ENCODE peak calls at places on chromosomes 6 and 20, in five cellular contexts. X, P, Y, Q and O are unnamed samples.

GRCh38 chr6:54204921-54205511 is 93.8 kb downstream of the MLIP start:
- DNase-seq in X (no peak), P (no peak), Y (no peak), Q (no peak), O (no peak)

GRCh38 chr20:63005240-63005861 is 1.4 kb downstream of the BHLHE23 start:
- DNase-seq in X (no peak), P (no peak), Y (no peak), Q (no peak), O (no peak)

GRCh38 chr20:62977613-62978558 is 25.4 kb downstream of the SLC17A9 start:
- DNase-seq in X (no peak), P (no peak), Y (peak; percentile 87), Q (no peak), O (no peak)

GRCh38 chr6:43076928-43077809 is 1.1 kb downstream of the PTK7 start:
- DNase-seq in X (peak; percentile 19), P (no peak), Y (no peak), Q (no peak), O (no peak)

GRCh38 chr20:9958693-9959092 is 76.1 kb upstream of the ANKEF1 start:
- DNase-seq in X (no peak), P (no peak), Y (no peak), Q (no peak), O (no peak)

GRCh38 chr20:54276577-54277169 is 68.8 kb downstream of the PFDN4 start:
- DNase-seq in X (no peak), P (no peak), Y (no peak), Q (no peak), O (no peak)

GRCh38 chr6:167815296-167815980 is 11.3 kb upstream of the AFDN start:
- DNase-seq in X (no peak), P (no peak), Y (peak; percentile 79), Q (no peak), O (no peak)

GRCh38 chr6:156028310-156029131 is 572.9 kb upstream of the NOX3 start:
- DNase-seq in X (no peak), P (no peak), Y (no peak), Q (no peak), O (no peak)

GRCh38 chr6:164826831-164827468 is 482.5 kb downstream of the C6orf118 start:
- DNase-seq in X (no peak), P (no peak), Y (no peak), Q (no peak), O (no peak)

GRCh38 chr6:76612818-76613452 is 540.5 kb upstream of the IMPG1 start:
- DNase-seq in X (no peak), P (no peak), Y (no peak), Q (no peak), O (no peak)

GRCh38 chr6:119284861-119285521 is 64.6 kb downstream of the MAN1A1 start:
- DNase-seq in X (no peak), P (no peak), Y (no peak), Q (no peak), O (no peak)

GRCh38 chr6:105192707-105193465 is 13.1 kb upstream of the POPDC3 start:
- DNase-seq in X (no peak), P (no peak), Y (no peak), Q (no peak), O (no peak)

GRCh38 chr6:124535746-124536145 is 426.5 kb upstream of the RNF217 start:
- DNase-seq in X (no peak), P (no peak), Y (no peak), Q (no peak), O (no peak)

GRCh38 chr20:43919686-43920403 is 5.2 kb downstream of the TOX2 start:
- DNase-seq in X (no peak), P (no peak), Y (no peak), Q (no peak), O (no peak)
- H3K27me3 ChIP-seq in X (no peaks in the 10 kb centered on the region), P (no peaks in the 10 kb centered on the region), Y (peaks cover 16% of the 10 kb centered on the region), Q (peaks cover 15% of the 10 kb centered on the region), O (peaks cover 15% of the 10 kb centered on the region)

DNA sequence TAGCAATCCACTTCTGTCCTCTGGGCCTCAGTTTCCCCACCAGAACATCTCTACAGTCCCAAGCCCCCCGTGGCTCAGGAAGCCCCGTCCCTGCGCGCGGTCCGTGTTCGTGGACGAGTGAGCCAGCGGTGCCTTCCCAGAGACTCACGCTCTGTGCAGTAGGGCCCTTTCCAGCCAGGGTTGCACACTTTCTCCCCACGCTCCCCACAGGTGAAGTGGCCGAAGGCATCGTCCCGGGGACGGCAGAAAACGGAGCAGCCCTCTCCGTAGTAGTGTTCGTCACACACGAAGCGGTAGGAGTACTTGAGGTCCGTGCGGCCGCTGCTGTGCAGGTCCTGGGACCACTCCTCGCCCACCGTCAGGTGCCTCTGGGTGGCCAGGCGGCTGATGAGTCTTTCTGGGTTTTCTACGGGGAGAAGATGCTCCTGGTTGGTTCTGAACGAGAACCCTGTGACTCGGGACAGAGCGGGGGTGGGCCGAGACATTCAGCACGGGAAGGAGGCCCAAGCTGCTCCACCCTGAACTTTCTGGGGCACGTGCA is 2.7 kb downstream of the DLL1 start:
- DNase-seq in X (no peak), P (no peak), Y (peak; percentile 74), Q (peak; percentile 48), O (no peak)
- H3K27me3 ChIP-seq in X (no peaks in the 10 kb centered on the region), P (peaks cover 4% of the 10 kb centered on the region), Y (peaks cover 24% of the 10 kb centered on the region), Q (peaks cover 4% of the 10 kb centered on the region), O (peaks cover 27% of the 10 kb centered on the region)

GRCh38 chr6:29912840-29913239 is 29.5 kb upstream of the HLA-A start:
- DNase-seq in X (no peak), P (no peak), Y (no peak), Q (no peak), O (no peak)
- H3K27me3 ChIP-seq in X (no peaks in the 10 kb centered on the region), P (no peaks in the 10 kb centered on the region), Y (no peaks in the 10 kb centered on the region), Q (no peaks in the 10 kb centered on the region), O (no peaks in the 10 kb centered on the region)

DNA sequence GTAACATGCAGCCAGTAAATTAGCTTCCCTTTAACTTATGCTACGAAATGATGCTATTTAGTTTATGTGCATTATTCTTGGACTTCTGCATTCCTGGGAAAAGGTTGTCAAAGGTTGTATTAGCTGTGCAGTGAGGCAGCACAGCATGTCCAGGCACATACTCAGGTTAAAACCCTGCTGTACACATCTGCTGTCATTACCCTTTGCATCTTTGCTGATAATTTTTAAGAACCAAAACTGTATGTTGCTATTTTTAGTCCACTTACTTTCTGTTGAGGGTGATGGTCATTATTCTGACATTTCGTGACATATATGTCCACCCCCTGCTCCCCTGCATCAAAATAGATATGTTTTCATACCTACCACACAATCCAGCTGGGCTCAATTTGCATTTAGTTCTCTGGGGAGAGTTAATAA is 142.5 kb upstream of the SPACA1 start:
- DNase-seq in X (no peak), P (no peak), Y (no peak), Q (no peak), O (no peak)
- H3K27me3 ChIP-seq in X (no peaks in the 10 kb centered on the region), P (no peaks in the 10 kb centered on the region), Y (no peaks in the 10 kb centered on the region), Q (no peaks in the 10 kb centered on the region), O (no peaks in the 10 kb centered on the region)

GRCh38 chr6:64411226-64411625 is 775.6 kb downstream of the PHF3 start:
- DNase-seq in X (no peak), P (no peak), Y (no peak), Q (no peak), O (no peak)

GRCh38 chr6:64409948-64410347 is 774.3 kb downstream of the PHF3 start:
- DNase-seq in X (no peak), P (no peak), Y (no peak), Q (no peak), O (no peak)

GRCh38 chr6:64415936-64416335 is 780.3 kb downstream of the PHF3 start:
- DNase-seq in X (no peak), P (no peak), Y (no peak), Q (no peak), O (no peak)
- H3K27me3 ChIP-seq in X (no peaks in the 10 kb centered on the region), P (no peaks in the 10 kb centered on the region), Y (no peaks in the 10 kb centered on the region), Q (no peaks in the 10 kb centered on the region), O (no peaks in the 10 kb centered on the region)

GRCh38 chr20:43193443-43193842 is 3.7 kb upstream of the PTPRT start:
- DNase-seq in X (no peak), P (no peak), Y (no peak), Q (no peak), O (no peak)
- H3K27me3 ChIP-seq in X (no peaks in the 10 kb centered on the region), P (no peaks in the 10 kb centered on the region), Y (peaks cover 16% of the 10 kb centered on the region), Q (peaks cover 15% of the 10 kb centered on the region), O (peaks cover 7% of the 10 kb centered on the region)

DNA sequence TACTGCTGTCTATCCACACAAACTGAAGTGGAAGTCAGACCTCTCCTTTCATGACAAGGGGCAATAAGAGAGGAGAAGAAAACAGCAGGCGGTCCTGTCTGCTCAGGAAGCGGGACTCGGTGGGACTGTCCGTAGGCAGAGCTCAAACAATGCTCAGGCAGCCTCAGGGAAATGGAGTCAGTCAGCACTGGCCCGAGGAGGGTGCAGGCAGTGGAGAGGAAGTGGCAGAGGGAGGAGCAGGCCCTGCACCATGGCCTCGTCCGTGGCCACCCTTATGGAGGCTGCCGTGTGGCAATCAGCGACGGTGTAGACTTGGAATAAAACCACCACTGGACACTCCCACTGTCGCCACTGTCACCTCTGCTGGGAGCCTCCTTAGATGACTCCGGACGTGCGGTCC is 19.6 kb downstream of the FOXC1 start:
- DNase-seq in X (no peak), P (peak; percentile 19), Y (peak; percentile 66), Q (peak; percentile 38), O (no peak)
- H3K27me3 ChIP-seq in X (no peaks in the 10 kb centered on the region), P (no peaks in the 10 kb centered on the region), Y (peaks cover 52% of the 10 kb centered on the region), Q (peaks cover 13% of the 10 kb centered on the region), O (peaks cover 46% of the 10 kb centered on the region)